ENCODE peak calls at places on chromosomes 4 and X, in ten cellular contexts. N, F, T, E, K, U, Z, A, H and V are unnamed samples.

GRCh38 chr4:184978211-184978610 is 40.1 kb upstream of the HELT start:
- DNase-seq in A (no peak), U (no peak), H (no peak), E (no peak), K (peak), N (peak), Z (no peak), F (no peak), T (no peak), V (no peak)

GRCh38 chr4:55729306-55730142 is 90.1 kb upstream of the EXOC1L start:
- DNase-seq in E (no peak), K (no peak), Z (no peak), H (no peak), T (no peak), A (no peak), F (no peak), U (no peak), N (no peak), V (no peak)

GRCh38 chr4:141810702-141811365 is 174.5 kb downstream of the IL15 start:
- DNase-seq in E (no peak), A (peak), K (no peak), H (no peak), Z (no peak), U (no peak), F (no peak), N (no peak), T (no peak), V (no peak)

GRCh38 chrX:154411981-154412340 is 622 bp downstream of the TAFAZZIN start:
- DNase-seq in A (peak), N (peak), T (no peak), E (peak), K (peak), U (peak), H (peak), Z (peak), F (peak), V (no peak)

GRCh38 chrX:22689290-22689689 is 310.5 kb upstream of the DDX53 start:
- DNase-seq in H (no peak), U (no peak), N (no peak), T (no peak), Z (peak), A (no peak), F (no peak), E (no peak), K (no peak), V (no peak)

GRCh38 chr4:10020871-10021676 is at the start of gene SLC2A9:
- DNase-seq in A (no peak), U (no peak), N (peak), E (peak), Z (no peak), T (no peak), H (peak), K (no peak), F (no peak), V (no peak)

GRCh38 chrX:53114864-53115549 is 21.1 kb downstream of the KANTR start:
- DNase-seq in T (no peak), A (no peak), E (no peak), K (no peak), H (no peak), F (no peak), Z (no peak), N (no peak), U (no peak), V (no peak)

GRCh38 chr4:77877167-77877566 is 14.5 kb downstream of the MRPL1 start:
- DNase-seq in E (no peak), A (no peak), K (no peak), Z (no peak), H (no peak), N (no peak), F (no peak), T (no peak), U (no peak), V (no peak)

GRCh38 chr4:72496119-72496518 is 72.9 kb downstream of the ADAMTS3 start:
- DNase-seq in Z (no peak), U (no peak), K (no peak), N (no peak), T (no peak), F (no peak), A (peak), E (peak), H (no peak), V (no peak)

GRCh38 chr4:168631241-168632151 is 134.6 kb downstream of the PALLD start:
- DNase-seq in K (peak), N (peak), Z (peak), A (peak), U (no peak), T (peak), H (peak), F (peak), E (peak), V (no peak)

GRCh38 chrX:23365541-23365940 is 30.9 kb downstream of the PTCHD1 start:
- DNase-seq in A (no peak), K (peak), N (no peak), E (no peak), F (no peak), T (no peak), Z (no peak), H (no peak), U (no peak), V (no peak)

GRCh38 chr4:184472540-184473264 is 1.6 kb downstream of the IRF2 start:
- DNase-seq in E (peak), A (peak), K (peak), T (peak), H (peak), F (peak), N (peak), U (no peak), Z (peak), V (peak)

GRCh38 chr4:35525192-35525978 is 718.9 kb downstream of the ARAP2 start:
- DNase-seq in T (no peak), H (peak), K (no peak), F (peak), A (peak), U (no peak), E (no peak), N (no peak), Z (no peak), V (no peak)

GRCh38 chr4:189792819-189793618 is 147.7 kb upstream of the FRG1 start:
- DNase-seq in T (no peak), N (peak), A (peak), K (peak), Z (peak), E (peak), F (peak), H (peak), U (peak), V (peak)

GRCh38 chrX:16664059-16664458 is 14.1 kb downstream of the S100G start:
- DNase-seq in U (no peak), Z (peak), H (no peak), K (no peak), N (no peak), T (no peak), E (no peak), A (peak), F (no peak), V (no peak)

GRCh38 chrX:100447563-100448397 is 37.7 kb upstream of the PCDH19 start:
- DNase-seq in T (no peak), U (no peak), H (no peak), N (peak), A (peak), F (no peak), E (peak), Z (peak), K (no peak), V (peak)

GRCh38 chr4:128155231-128155855 is 94.2 kb downstream of the LARP1B start:
- DNase-seq in T (no peak), H (peak), Z (no peak), K (no peak), U (no peak), N (no peak), E (no peak), A (no peak), F (no peak), V (no peak)

GRCh38 chr4:83009529-83009928 is 1.1 kb downstream of the LIN54 start:
- DNase-seq in A (no peak), F (no peak), Z (peak), U (no peak), E (no peak), H (no peak), N (no peak), T (no peak), K (no peak), V (no peak)

GRCh38 chr4:147928400-147928799 is 196.5 kb downstream of the ARHGAP10 start:
- DNase-seq in F (no peak), H (no peak), T (no peak), U (no peak), A (peak), Z (peak), K (no peak), E (no peak), N (no peak), V (no peak)

GRCh38 chr4:94451669-94452475 is at the start of gene PDLIM5:
- DNase-seq in Z (peak), F (peak), N (peak), A (peak), T (peak), H (peak), E (peak), U (peak), K (peak), V (peak)

GRCh38 chrX:119071381-119071780 is 1.4 kb upstream of the CT47C1 start:
- DNase-seq in U (no peak), T (no peak), A (no peak), F (no peak), K (no peak), H (no peak), Z (no peak), E (no peak), N (no peak), V (no peak)

GRCh38 chr4:59339631-59340030 is 1860.5 kb upstream of the ADGRL3 start:
- DNase-seq in N (no peak), Z (no peak), T (no peak), E (no peak), H (no peak), U (no peak), A (no peak), K (no peak), F (no peak), V (no peak)

GRCh38 chr4:92198711-92199110 is 105.1 kb upstream of the GRID2 start:
- DNase-seq in E (peak), T (no peak), K (no peak), H (no peak), A (peak), Z (peak), N (no peak), U (no peak), F (no peak), V (peak)

GRCh38 chr4:6592804-6593563 is 18.0 kb downstream of the MAN2B2 start:
- DNase-seq in Z (no peak), U (no peak), A (no peak), T (no peak), H (no peak), E (no peak), F (no peak), K (no peak), N (no peak), V (no peak)

GRCh38 chr4:38464328-38464727 is 199.7 kb upstream of the KLF3 start:
- DNase-seq in F (no peak), T (no peak), Z (no peak), N (no peak), U (no peak), E (no peak), K (no peak), A (no peak), H (no peak), V (no peak)

GRCh38 chr4:39469429-39470077 is 10.7 kb downstream of the LIAS start:
- DNase-seq in H (no peak), U (no peak), Z (peak), E (peak), F (no peak), A (peak), T (no peak), N (no peak), K (no peak), V (peak)

GRCh38 chr4:169115897-169116254 is 105.8 kb upstream of the CBR4 start:
- DNase-seq in H (no peak), F (no peak), A (peak), N (peak), U (no peak), T (no peak), Z (peak), E (peak), K (peak), V (peak)

GRCh38 chr4:17780461-17781071 is 855 bp downstream of the FAM184B start:
- DNase-seq in Z (peak), N (no peak), F (no peak), T (no peak), E (no peak), H (no peak), K (peak), U (no peak), A (peak), V (peak)
- H3K4me3 ChIP-seq in Z (peak), N (peak), F (peak), T (peak), E (peak), H (peak), K (peak), U (no peak), A (peak), V (peak)

GRCh38 chrX:9785252-9785943 is 831 bp upstream of the SHROOM2 start:
- DNase-seq in Z (no peak), N (no peak), E (no peak), A (peak), U (no peak), T (no peak), F (no peak), H (peak), K (no peak), V (no peak)
- H3K4me3 ChIP-seq in Z (no peak), N (peak), E (no peak), A (peak), U (no peak), T (peak), F (peak), H (peak), K (peak), V (peak)

GRCh38 chr4:212438-213174 is 88.3 kb downstream of the ZNF718 start:
- DNase-seq in A (no peak), U (no peak), N (peak), E (peak), Z (peak), F (peak), T (peak), K (peak), H (peak), V (peak)
- H3K4me3 ChIP-seq in A (no peak), U (peak), N (peak), E (peak), Z (peak), F (peak), T (peak), K (peak), H (peak), V (peak)

GRCh38 chr4:112953295-112953694 is 96.2 kb upstream of the ANK2 start:
- DNase-seq in T (no peak), N (no peak), F (no peak), Z (no peak), H (no peak), U (no peak), A (no peak), E (no peak), K (no peak), V (no peak)

GRCh38 chr4:112947616-112948015 is 101.8 kb upstream of the ANK2 start:
- DNase-seq in E (no peak), U (no peak), A (no peak), H (no peak), Z (no peak), K (no peak), F (no peak), T (no peak), N (no peak), V (no peak)

GRCh38 chr4:112952301-112952700 is 97.2 kb upstream of the ANK2 start:
- DNase-seq in A (no peak), H (no peak), U (no peak), N (no peak), Z (no peak), E (no peak), F (no peak), T (no peak), K (no peak), V (no peak)

GRCh38 chr4:112956458-112956857 is 93.0 kb upstream of the ANK2 start:
- DNase-seq in E (no peak), A (no peak), F (no peak), U (no peak), H (no peak), K (no peak), Z (no peak), N (no peak), T (no peak), V (no peak)

DNA sequence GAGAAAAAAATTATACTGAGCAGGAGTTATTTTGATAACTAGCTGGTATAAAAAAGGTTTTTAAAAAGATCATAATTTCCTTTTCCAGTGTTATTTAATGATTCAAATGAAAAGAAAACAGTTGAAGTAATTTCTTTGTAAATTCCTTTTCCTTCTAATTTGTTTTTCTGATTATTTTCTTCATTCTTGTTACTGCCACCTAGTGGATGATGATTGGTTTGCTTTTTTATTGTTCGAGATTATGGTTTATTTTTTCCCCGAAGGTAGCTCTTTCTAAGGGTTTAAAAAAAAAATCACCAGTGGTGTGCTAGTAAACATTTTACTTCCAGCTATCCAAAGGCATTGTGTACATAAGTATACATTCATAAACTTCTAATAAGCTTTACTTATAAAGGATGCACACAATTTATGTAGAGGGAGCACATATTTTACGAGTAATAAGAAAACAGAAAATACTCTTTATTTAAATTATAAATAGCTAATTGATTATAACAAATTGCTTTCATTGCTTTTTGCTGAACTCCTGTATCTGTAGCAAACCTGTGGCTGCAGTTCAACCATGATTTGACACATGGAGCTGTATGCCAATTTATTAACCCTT is 98.0 kb upstream of the ANK2 start:
- DNase-seq in F (no peak), E (no peak), H (no peak), Z (peak), T (no peak), N (no peak), U (no peak), A (peak), K (no peak), V (no peak)
- H3K4me3 ChIP-seq in F (no peak), E (no peak), H (no peak), Z (no peak), T (peak), N (no peak), U (no peak), A (no peak), K (no peak), V (no peak)

GRCh38 chr4:65669008-65669971 is 999 bp downstream of the EPHA5 start:
- DNase-seq in A (peak), U (no peak), H (peak), K (no peak), Z (no peak), E (no peak), T (no peak), N (no peak), F (peak), V (no peak)
- H3K4me3 ChIP-seq in A (peak), U (no peak), H (peak), K (peak), Z (peak), E (no peak), T (peak), N (peak), F (peak), V (peak)